ENCODE peak calls at places on chromosome 14, in seven cellular contexts. W is Peyer's patch, C is foreskin fibroblast, Y is adrenal gland, O is upper lobe of right lung, N is gastrocnemius medialis, M is tibial nerve. R is an unnamed sample.

GRCh38 chr14:74882103-74882920 is 596 bp downstream of the DLST start:
- DNase-seq in W (peak), C (peak), Y (peak), O (peak), N (no peak), M (no peak), R (no peak)

GRCh38 chr14:96635850-96636249 is 133.7 kb downstream of the PAPOLA start:
- DNase-seq in W (no peak), C (no peak), Y (no peak), O (no peak), N (no peak), M (no peak), R (no peak)

GRCh38 chr14:75268638-75269550 is 9.7 kb upstream of the FOS start:
- DNase-seq in W (no peak), C (no peak), Y (no peak), O (no peak), N (no peak), M (no peak), R (no peak)

GRCh38 chr14:94631050-94631449 is 18.9 kb downstream of the SERPINA3 start:
- DNase-seq in W (no peak), C (no peak), Y (no peak), O (no peak), N (no peak), M (no peak), R (no peak)

GRCh38 chr14:78005325-78005724 is 164.8 kb upstream of the NRXN3 start:
- DNase-seq in W (no peak), C (no peak), Y (no peak), O (no peak), N (no peak), M (no peak), R (no peak)

GRCh38 chr14:66916421-66916820 is 272.8 kb upstream of the GARIN2 start:
- DNase-seq in W (no peak), C (no peak), Y (no peak), O (no peak), N (no peak), M (no peak), R (no peak)

GRCh38 chr14:61346221-61346620 is 24.8 kb downstream of the PRKCH start:
- DNase-seq in W (no peak), C (no peak), Y (no peak), O (no peak), N (no peak), M (no peak), R (no peak)

GRCh38 chr14:93892505-93892839 is 34.7 kb upstream of the FAM181A start:
- DNase-seq in W (no peak), C (no peak), Y (no peak), O (no peak), N (no peak), M (no peak), R (no peak)

GRCh38 chr14:49114161-49114893 is 471.9 kb downstream of the RPS29 start:
- DNase-seq in W (no peak), C (no peak), Y (no peak), O (no peak), N (no peak), M (no peak), R (no peak)

GRCh38 chr14:55535521-55536207 is 44.3 kb upstream of the KTN1 start:
- DNase-seq in W (no peak), C (no peak), Y (no peak), O (no peak), N (no peak), M (no peak), R (no peak)

GRCh38 chr14:91244501-91244901 is at the start of gene GPR68:
- DNase-seq in W (no peak), C (peak), Y (no peak), O (no peak), N (no peak), M (no peak), R (no peak)

GRCh38 chr14:37903561-37904191 is 304.0 kb upstream of the SSTR1 start:
- DNase-seq in W (no peak), C (peak), Y (no peak), O (no peak), N (no peak), M (no peak), R (no peak)

GRCh38 chr14:91872011-91872476 is 4.7 kb upstream of the TC2N start:
- DNase-seq in W (no peak), C (no peak), Y (no peak), O (peak), N (no peak), M (peak), R (no peak)

GRCh38 chr14:56810850-56811595 is 744 bp upstream of the OTX2 start:
- DNase-seq in W (no peak), C (no peak), Y (no peak), O (no peak), N (no peak), M (no peak), R (no peak)

GRCh38 chr14:85572845-85573244 is 42.9 kb downstream of the FLRT2 start:
- DNase-seq in W (no peak), C (peak), Y (no peak), O (no peak), N (no peak), M (no peak), R (no peak)

DNA sequence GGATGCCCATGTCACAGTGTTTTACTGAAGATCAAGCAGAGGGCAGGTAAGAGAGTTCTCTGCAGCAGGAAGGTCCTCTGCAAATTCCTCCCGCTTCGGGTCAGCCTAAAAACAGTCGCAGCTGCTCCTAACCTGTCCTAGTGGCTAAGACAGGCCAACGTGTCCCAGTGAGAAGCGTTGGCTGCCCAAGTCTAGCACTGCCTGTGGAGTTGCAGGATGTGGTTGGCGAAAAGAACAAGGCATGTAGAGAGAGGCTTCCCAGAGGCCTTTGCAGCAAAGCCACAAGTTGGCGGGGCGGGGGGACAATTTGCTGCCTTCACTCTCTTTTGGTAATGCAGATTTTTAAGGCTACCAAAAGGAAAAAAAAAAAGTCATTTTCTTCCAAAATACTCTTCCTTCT is 340.1 kb downstream of the BCL11B start:
- DNase-seq in W (no peak), C (no peak), Y (no peak), O (no peak), N (no peak), M (no peak), R (no peak)
- TF ChIP-seq CTCF in W (no peak), C (no peak), Y (no peak), O (no peak), N (no peak), M (no peak), R (no peak)

DNA sequence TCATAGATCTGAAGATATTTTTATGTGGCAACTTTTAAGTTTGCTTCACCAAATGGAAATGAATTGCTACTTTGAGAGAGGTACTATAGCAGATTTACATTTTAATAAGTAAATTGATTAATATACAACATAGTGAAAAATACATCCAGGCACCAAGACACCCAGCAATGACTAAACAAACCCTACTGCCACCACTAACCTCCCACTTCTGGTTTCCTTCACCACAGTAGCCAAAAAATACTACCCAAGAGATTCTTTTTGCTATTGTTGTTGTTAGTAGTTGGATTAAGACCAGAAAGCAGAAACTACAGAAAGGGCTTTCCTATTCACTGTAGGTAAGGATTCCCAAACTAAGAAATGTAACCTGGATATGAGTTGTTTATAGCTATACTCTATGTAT is 54.1 kb downstream of the COCH start:
- DNase-seq in W (no peak), C (no peak), Y (no peak), O (no peak), N (no peak), M (no peak), R (no peak)
- TF ChIP-seq CTCF in W (no peak), C (no peak), Y (no peak), O (no peak), N (no peak), M (no peak), R (no peak)

GRCh38 chr14:104793703-104793959 is 1.9 kb downstream of the AKT1 start:
- DNase-seq in W (no peak), C (no peak), Y (no peak), O (no peak), N (no peak), M (no peak), R (no peak)

GRCh38 chr14:104795781-104796681 is 483 bp upstream of the AKT1 start:
- DNase-seq in W (peak), C (peak), Y (no peak), O (peak), N (no peak), M (peak), R (no peak)

GRCh38 chr14:104794099-104794498 is 1.4 kb downstream of the AKT1 start:
- DNase-seq in W (no peak), C (peak), Y (peak), O (peak), N (no peak), M (no peak), R (no peak)

GRCh38 chr14:104795468-104795780 is at the start of gene AKT1:
- DNase-seq in W (no peak), C (no peak), Y (no peak), O (no peak), N (no peak), M (no peak), R (no peak)

GRCh38 chr14:104794641-104795467 is 694 bp downstream of the AKT1 start:
- DNase-seq in W (peak), C (peak), Y (no peak), O (no peak), N (no peak), M (no peak), R (no peak)
- TF ChIP-seq CTCF in W (no peak), C (no peak), Y (no peak), O (no peak), N (no peak), M (no peak), R (no peak)

GRCh38 chr14:23286020-23286903 is at the start of gene HOMEZ:
- DNase-seq in W (peak), C (peak), Y (peak), O (peak), N (peak), M (peak), R (peak)
- TF ChIP-seq CTCF in W (peak), C (no peak), Y (no peak), O (peak), N (peak), M (peak), R (no peak)

GRCh38 chr14:101367421-101368261 is 193.7 kb upstream of the DIO3 start:
- DNase-seq in W (no peak), C (no peak), Y (no peak), O (no peak), N (no peak), M (no peak), R (peak)

GRCh38 chr14:101368629-101369028 is 192.7 kb upstream of the DIO3 start:
- DNase-seq in W (no peak), C (no peak), Y (no peak), O (no peak), N (no peak), M (no peak), R (no peak)

GRCh38 chr14:101370593-101371569 is 190.4 kb upstream of the DIO3 start:
- DNase-seq in W (no peak), C (no peak), Y (no peak), O (no peak), N (no peak), M (no peak), R (peak)

GRCh38 chr14:101369916-101370592 is 191.2 kb upstream of the DIO3 start:
- DNase-seq in W (no peak), C (no peak), Y (no peak), O (no peak), N (no peak), M (no peak), R (peak)

DNA sequence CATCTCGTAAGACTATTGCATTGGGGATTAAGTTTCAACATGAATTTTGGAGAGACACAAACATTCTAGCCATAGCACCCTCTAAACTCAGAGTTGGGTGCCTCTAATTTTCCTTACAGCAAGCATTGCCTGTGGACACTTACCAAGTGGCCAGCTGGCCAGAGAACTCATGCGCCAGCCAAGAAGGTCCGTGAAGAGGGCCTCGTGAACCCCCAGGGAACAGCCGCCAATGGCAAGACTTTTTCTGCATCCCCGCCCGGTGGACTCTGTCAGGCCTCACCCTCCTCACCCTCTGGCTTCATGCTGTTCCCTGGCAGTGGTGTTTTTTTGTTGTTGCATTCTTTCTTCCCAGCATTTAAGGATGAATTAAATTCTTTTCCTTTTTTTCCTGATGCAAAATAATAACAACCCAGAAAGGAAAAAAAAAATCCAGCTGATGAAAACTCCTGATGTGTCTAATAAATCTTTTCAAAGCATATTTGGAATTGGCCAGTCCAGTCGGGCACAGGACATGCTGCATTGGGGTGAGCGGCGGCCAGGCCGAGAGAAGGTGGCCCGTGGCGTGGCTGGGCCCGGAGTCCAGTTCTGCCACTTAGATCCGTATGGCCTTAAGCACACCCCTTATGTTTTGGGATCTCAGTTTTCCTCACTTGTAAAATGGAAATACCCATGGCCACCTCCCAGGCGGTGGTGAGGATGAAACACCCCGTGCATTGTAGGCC is 191.9 kb upstream of the DIO3 start:
- DNase-seq in W (no peak), C (no peak), Y (no peak), O (no peak), N (no peak), M (no peak), R (peak)
- TF ChIP-seq CTCF in W (no peak), C (no peak), Y (no peak), O (no peak), N (no peak), M (no peak), R (no peak)

DNA sequence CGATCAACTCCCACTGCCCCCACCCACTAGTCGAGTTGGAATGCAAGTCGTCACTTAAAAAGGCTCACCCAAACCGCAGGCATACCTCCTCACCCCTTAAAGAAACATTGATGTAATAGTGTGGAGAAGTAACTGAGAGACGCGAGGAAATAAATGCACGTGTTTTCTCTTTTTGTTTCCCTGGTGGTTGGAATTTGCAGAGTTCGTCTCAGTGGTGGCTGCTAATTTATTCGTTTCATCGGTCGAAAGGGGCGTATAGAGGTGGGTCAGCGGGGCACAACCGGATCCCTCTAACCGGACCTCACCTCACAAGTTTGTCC is 5.1 kb upstream of the NPAS3 start:
- DNase-seq in W (no peak), C (peak), Y (no peak), O (no peak), N (no peak), M (no peak), R (no peak)
- TF ChIP-seq CTCF in W (no peak), C (peak), Y (peak), O (no peak), N (no peak), M (peak), R (no peak)

R was measured in vagina.